ENCODE peak calls at places on chromosomes 4 and X, in five cellular contexts. Z is mammary epithelial cell; X is CD8-positive, alpha-beta T cell; A is transverse colon; W is CD4-positive, alpha-beta T cell. N is an unnamed sample.
A peak's percentile ranks its signal among the peaks of the same experiment; 100 is the strongest.

GRCh38 chrX:100413231-100413630 is 3.2 kb upstream of the PCDH19 start:
- DNase-seq in A (peak; percentile 33), W (no peak), X (no peak), Z (peak; percentile 43), N (no peak)

GRCh38 chr4:184787766-184788503 is 37.8 kb downstream of the ACSL1 start:
- DNase-seq in X (no peak), W (no peak), A (no peak), Z (no peak), N (no peak)

GRCh38 chrX:17413228-17413627 is 38.2 kb downstream of the NHS start:
- DNase-seq in X (no peak), Z (peak; percentile 91), W (no peak), A (no peak), N (no peak)

GRCh38 chr4:178137732-178138471 is 695.7 kb upstream of the AGA start:
- DNase-seq in W (no peak), Z (no peak), A (no peak), X (no peak), N (no peak)

GRCh38 chrX:5644786-5645185 is 583.9 kb downstream of the NLGN4X start:
- DNase-seq in A (no peak), X (no peak), Z (no peak), W (no peak), N (no peak)

GRCh38 chr4:82371398-82371972 is 2.3 kb downstream of the HNRNPD start:
- DNase-seq in A (no peak), W (no peak), X (no peak), Z (peak; percentile 12), N (no peak)

GRCh38 chrX:650274-650673 is 19.7 kb downstream of the SHOX start:
- DNase-seq in A (no peak), Z (no peak), X (no peak), W (no peak), N (no peak)

GRCh38 chr4:78734451-78735003 is 41.6 kb upstream of the BMP2K start:
- DNase-seq in W (no peak), X (no peak), A (no peak), Z (no peak), N (no peak)

GRCh38 chr4:139933541-139933940 is 220.4 kb downstream of the MAML3 start:
- DNase-seq in Z (no peak), X (no peak), A (no peak), W (no peak), N (no peak)

GRCh38 chr4:42315231-42315630 is 82.1 kb upstream of the SHISA3 start:
- DNase-seq in Z (no peak), X (no peak), A (no peak), W (no peak), N (no peak)

DNA sequence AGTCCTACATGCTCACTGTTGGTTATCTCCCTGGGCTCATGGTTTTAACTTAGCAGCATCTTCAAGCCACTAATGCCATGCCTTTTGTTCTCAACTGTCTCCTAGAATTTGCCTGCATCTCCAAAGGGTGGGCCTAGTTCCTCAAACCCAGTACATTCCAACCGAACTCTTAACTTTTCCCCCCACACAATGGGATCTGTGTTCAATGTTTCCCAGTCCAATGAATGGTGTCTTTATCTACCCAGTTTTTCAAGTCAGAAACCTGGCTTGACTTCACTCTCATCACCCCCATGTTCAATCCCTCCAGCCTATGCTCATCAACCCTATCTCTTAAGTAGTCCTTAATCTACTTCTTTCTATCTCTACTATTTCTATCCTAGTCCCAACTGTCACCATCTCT is 12.9 kb downstream of the CD40LG start:
- DNase-seq in X (no peak), W (no peak), A (no peak), Z (no peak), N (no peak)
- H3K27ac ChIP-seq in X (no peak overlapping the region), W (peak overlapping the region; percentile 65), A (no peak overlapping the region), Z (no peak overlapping the region), N (no peak overlapping the region)

DNA sequence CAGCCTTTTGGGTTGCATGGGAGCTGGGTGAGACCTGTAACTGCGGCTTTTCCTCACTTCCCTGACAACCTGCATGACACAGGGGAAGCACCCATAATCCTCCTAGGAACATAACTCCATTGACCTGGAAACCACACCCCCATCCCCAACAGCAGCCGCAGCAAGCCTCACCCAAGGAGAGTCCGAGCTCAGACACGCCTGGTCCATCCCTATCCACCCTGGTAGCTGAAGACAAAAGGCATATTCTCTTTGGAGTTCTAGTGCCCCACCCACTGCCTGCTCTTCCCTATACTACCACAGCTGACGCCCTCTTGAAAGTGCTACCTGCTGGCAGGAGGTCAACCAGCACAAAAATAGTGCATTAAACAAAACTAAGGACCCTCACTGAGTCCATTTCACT is 1080.9 kb upstream of the IGFBP7 start:
- DNase-seq in W (no peak), X (no peak), Z (no peak), A (no peak), N (no peak)
- H3K27ac ChIP-seq in W (no peak overlapping the region), X (no peak overlapping the region), Z (no peak overlapping the region), A (no peak overlapping the region), N (no peak overlapping the region)

GRCh38 chrX:19886888-19887531 is 390 bp downstream of the SH3KBP1 start:
- DNase-seq in W (peak; percentile 5), A (peak; percentile 20), Z (no peak), X (no peak), N (peak; percentile 26)

GRCh38 chrX:19889582-19890342 is 2.4 kb upstream of the SH3KBP1 start:
- DNase-seq in X (peak; percentile 20), A (peak; percentile 17), W (peak; percentile 28), Z (peak; percentile 76), N (peak; percentile 9)

GRCh38 chrX:19885732-19886131 is 1.7 kb downstream of the SH3KBP1 start:
- DNase-seq in A (no peak), Z (no peak), X (no peak), W (no peak), N (no peak)

GRCh38 chrX:19886375-19886774 is 1.0 kb downstream of the SH3KBP1 start:
- DNase-seq in W (no peak), A (no peak), Z (no peak), X (no peak), N (no peak)

GRCh38 chrX:19888419-19888879 is 1.0 kb upstream of the SH3KBP1 start:
- DNase-seq in Z (peak; percentile 75), W (peak; percentile 9), A (no peak), X (peak; percentile 22), N (peak; percentile 54)
- H3K27ac ChIP-seq in Z (peak overlapping the region; percentile 58), W (no peak overlapping the region), A (peak overlapping the region; percentile 78), X (peak overlapping the region; percentile 45), N (peak overlapping the region; percentile 9)

DNA sequence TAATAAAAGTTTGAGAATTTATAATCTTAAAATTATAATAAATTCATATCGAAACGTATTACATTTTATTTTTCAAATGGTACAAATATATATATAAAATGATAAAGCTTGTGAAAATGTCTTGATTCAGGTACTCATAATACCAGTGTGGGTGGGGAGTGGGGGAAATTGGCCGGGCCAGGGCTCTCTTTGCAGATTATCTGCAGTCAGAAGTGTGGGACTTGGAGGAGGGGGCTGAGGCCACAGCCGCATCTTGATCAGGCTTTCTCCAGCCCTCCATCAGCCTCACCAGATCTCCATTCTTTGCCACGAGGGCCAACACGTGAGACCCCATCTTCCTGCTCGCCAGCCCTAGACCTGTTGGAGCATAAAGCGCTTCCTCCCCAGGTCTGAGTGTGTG is 86.7 kb downstream of the STIM2 start:
- DNase-seq in W (no peak), A (no peak), X (no peak), Z (no peak), N (no peak)
- H3K27ac ChIP-seq in W (no peak overlapping the region), A (no peak overlapping the region), X (no peak overlapping the region), Z (no peak overlapping the region), N (no peak overlapping the region)

GRCh38 chr4:15147709-15148651 is 145.7 kb downstream of the CPEB2 start:
- DNase-seq in X (no peak), W (no peak), A (no peak), Z (no peak), N (no peak)

GRCh38 chr4:15150636-15151432 is 148.6 kb downstream of the CPEB2 start:
- DNase-seq in W (no peak), A (no peak), Z (no peak), X (no peak), N (no peak)

GRCh38 chr4:15149842-15150592 is 147.7 kb downstream of the CPEB2 start:
- DNase-seq in W (no peak), Z (peak; percentile 49), X (no peak), A (peak; percentile 46), N (no peak)

GRCh38 chr4:15145709-15146108 is 143.4 kb downstream of the CPEB2 start:
- DNase-seq in A (no peak), X (no peak), Z (no peak), W (no peak), N (no peak)

DNA sequence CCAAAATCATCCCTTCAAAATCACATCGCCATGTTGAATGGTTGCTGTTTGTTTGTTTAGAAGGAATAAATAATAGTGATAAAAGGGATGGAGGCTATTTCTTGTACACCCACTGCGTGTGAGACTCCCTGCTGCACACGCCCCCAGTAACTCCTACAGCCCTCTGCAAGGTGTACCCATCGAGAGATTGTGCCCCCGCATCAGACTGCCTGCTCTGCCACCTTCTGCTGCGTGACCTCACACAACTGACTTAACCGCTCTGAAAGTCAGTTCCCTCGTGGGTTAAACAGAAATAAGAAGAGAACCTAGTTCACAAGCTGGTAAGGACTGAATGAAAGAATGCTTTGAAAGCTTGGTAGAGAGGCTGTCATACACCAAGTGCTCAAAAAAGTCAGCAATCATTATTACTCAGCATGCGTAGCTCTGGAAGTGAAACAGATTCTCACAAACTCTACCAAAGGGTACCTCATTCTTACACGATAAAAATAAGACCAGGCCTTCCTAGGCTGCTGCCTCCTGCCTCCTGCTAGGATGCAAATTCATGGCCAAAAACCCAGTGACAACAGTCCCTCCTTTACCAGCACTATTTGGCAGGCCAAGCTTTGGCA is 147.1 kb downstream of the CPEB2 start:
- DNase-seq in W (no peak), X (no peak), Z (no peak), A (no peak), N (no peak)
- H3K27ac ChIP-seq in W (no peak overlapping the region), X (no peak overlapping the region), Z (no peak overlapping the region), A (no peak overlapping the region), N (peak overlapping the region; percentile 52)

DNA sequence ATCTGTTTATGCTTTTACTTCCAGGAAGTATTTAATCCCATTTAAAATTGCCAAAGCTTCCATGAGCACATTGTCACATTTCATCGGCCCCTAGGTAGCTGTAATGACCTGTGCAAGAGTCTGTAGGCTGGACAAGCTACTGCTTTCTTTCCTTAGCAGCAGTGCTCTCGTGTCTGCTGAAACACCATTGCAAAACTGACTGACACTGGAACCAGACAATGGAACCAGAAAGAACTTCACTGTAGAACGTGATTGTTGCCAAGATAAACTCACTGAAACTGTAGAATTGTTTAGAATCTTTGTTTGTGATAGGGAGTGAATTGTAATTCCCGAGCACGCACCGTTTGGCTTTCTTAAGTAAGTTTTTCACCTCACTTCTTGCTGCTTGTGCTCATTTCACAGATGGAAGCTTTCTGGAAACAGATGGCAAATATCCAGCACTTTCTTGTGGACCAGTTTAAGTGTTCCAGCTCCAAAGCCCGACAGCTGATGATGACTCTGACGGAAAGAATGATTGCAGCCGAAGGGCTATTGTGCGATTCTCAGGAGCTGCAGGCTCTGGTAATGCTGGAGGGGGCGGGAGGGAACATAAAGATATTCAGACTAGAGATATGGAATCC is 36.9 kb downstream of the EVC start:
- DNase-seq in Z (peak; percentile 39), W (no peak), X (no peak), A (no peak), N (no peak)
- H3K27ac ChIP-seq in Z (peak overlapping the region; percentile 42), W (no peak overlapping the region), X (no peak overlapping the region), A (no peak overlapping the region), N (no peak overlapping the region)

N was measured in CD8-positive, alpha-beta memory T cell.